ENCODE peak calls at places on chromosomes 6 and 20, in five cellular contexts. A, Z, J, Y and C are unnamed samples.

GRCh38 chr6:27188885-27189418 is 58.5 kb upstream of the PRSS16 start:
- DNase-seq in Y (peak), J (peak), A (peak), Z (peak), C (peak)

GRCh38 chr20:54140486-54140885 is 33.3 kb downstream of the CYP24A1 start:
- DNase-seq in J (no peak), Z (no peak), Y (no peak), A (peak), C (no peak)

GRCh38 chr20:19531446-19531845 is 226.6 kb upstream of the RIN2 start:
- DNase-seq in A (no peak), Z (no peak), Y (no peak), J (no peak), C (no peak)

GRCh38 chr6:42120895-42121865 is 21.2 kb downstream of the C6orf132 start:
- DNase-seq in J (no peak), A (no peak), Z (no peak), Y (no peak), C (peak)

GRCh38 chr6:134589512-134589911 is 271.6 kb upstream of the SGK1 start:
- DNase-seq in Z (peak), J (peak), A (peak), Y (peak), C (peak)

GRCh38 chr6:4446982-4447381 is 311.6 kb upstream of the ECI2 start:
- DNase-seq in Y (peak), J (peak), Z (no peak), A (peak), C (peak)

GRCh38 chr6:109204511-109204910 is 109.2 kb downstream of the CEP57L1 start:
- DNase-seq in Z (no peak), J (no peak), Y (no peak), A (no peak), C (no peak)

GRCh38 chr6:63236398-63236817 is 25.1 kb downstream of the FKBP1C start:
- DNase-seq in J (no peak), Y (no peak), Z (no peak), A (no peak), C (no peak)

GRCh38 chr6:142941018-142941417 is 4.0 kb downstream of the HIVEP2 start:
- DNase-seq in A (no peak), Y (no peak), Z (no peak), J (no peak), C (no peak)

GRCh38 chr20:10249048-10249770 is 30.6 kb downstream of the SNAP25 start:
- DNase-seq in J (peak), Z (no peak), Y (peak), A (peak), C (no peak)

GRCh38 chr20:19975436-19975799 is 41.7 kb upstream of the NAA20 start:
- DNase-seq in A (peak), J (peak), Z (no peak), Y (peak), C (no peak)

GRCh38 chr20:53576195-53576580 is 17.5 kb downstream of the ZNF217 start:
- DNase-seq in J (no peak), Y (no peak), A (no peak), Z (no peak), C (no peak)

GRCh38 chr6:131762984-131763383 is 44.8 kb upstream of the ENPP1 start:
- DNase-seq in Y (no peak), Z (no peak), A (no peak), J (no peak), C (no peak)

GRCh38 chr20:37846573-37846972 is 56.4 kb upstream of the VSTM2L start:
- DNase-seq in Z (peak), J (no peak), Y (no peak), A (no peak), C (no peak)

DNA sequence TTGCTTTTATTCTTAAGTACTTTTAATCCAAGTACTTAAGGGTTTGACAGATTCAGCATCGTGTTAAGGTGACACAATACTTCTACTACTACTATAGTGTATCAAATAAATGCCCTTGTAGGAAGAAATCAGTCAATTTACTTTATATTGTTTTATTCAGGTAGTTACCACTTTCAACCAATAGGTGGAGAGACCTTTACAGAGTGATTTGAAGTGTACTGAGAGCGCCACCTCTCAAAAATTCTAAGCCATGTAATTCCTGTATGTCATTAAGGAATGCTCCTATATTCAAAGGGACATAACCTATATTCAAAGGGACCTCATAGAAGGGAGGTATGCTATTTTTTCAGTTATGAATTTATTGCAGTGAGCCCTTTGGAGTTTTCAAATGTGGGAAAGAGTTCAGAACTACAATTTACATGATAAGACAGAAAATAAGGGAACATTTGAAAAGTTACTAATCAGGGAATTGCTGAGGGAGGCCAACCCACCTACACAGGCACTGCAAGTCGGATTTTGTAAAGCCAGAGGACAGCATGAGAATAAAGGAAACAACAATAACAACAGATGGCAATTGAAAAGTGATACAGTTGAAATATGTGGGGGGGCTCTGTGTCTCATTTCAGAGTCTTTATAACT is 955.6 kb downstream of the TBC1D32 start:
- DNase-seq in Z (peak), J (peak), A (peak), Y (peak), C (peak)
- TF ChIP-seq CTCF in Z (peak), J (peak), A (no peak), Y (peak), C (peak)

DNA sequence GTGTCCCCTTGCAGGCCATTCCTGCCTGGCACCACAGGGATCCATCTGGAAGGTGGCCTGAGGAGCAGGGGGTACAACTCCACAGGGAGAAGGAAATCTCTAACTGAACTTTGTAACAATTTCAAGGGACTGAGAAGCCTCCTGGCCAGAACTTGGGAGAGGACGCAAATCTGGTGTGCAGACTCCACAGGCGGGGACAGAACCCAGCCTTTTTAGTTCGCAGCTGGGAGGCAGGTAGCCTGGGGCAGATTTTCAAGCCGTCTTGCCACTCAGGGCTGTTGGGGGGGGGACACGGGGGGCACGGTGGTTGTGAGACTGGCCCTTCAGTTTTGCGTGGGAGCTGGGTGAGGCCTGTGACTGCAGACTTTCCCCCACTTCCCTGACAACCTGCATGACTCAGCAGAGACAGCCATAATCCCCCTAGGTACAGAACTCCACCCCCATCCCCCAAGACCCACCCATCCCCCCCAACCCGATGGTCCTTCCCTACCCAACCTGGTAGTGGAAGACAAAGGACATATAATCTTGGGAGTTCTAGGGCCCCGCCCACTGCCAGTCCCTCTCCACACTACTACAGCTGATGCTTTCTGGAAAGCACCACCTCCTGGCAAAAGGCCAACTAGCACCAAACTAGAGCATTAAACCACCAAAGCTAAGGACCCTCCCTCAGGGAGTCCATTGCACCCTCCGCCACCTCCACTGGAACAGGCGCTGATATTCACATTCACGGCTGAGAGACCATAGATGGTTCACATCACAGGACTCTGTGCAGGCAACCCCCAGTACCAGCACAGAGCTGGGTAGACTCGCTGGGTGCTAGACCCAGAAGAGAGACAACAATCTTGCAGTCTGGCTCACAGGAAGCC is 3.0 kb upstream of the HUS1B start:
- DNase-seq in Y (no peak), A (no peak), J (peak), Z (no peak), C (no peak)
- H3K4me3 ChIP-seq in Y (no peak), A (no peak), J (no peak), Z (no peak), C (no peak)

GRCh38 chr6:40894962-40895799 is 143.8 kb downstream of the UNC5CL start:
- DNase-seq in A (peak), J (peak), Z (peak), Y (peak), C (peak)
- TF ChIP-seq CTCF in A (peak), J (peak), Z (peak), Y (peak), C (peak)

GRCh38 chr20:32663704-32664351 is 9.9 kb downstream of the C20orf203 start:
- DNase-seq in A (no peak), Z (no peak), J (no peak), Y (no peak), C (no peak)
- H3K4me3 ChIP-seq in A (no peak), Z (no peak), J (no peak), Y (no peak), C (no peak)

GRCh38 chr6:80132942-80133517 is 26.6 kb downstream of the BCKDHB start:
- DNase-seq in A (peak), Y (peak), Z (peak), J (peak), C (peak)
- TF ChIP-seq CTCF in A (peak), Y (peak), Z (peak), J (peak), C (peak)

GRCh38 chr6:116512155-116512559 is 718 bp downstream of the CALHM5 start:
- DNase-seq in J (peak), A (peak), Z (no peak), Y (no peak), C (no peak)
- H3K4me3 ChIP-seq in J (no peak), A (peak), Z (peak), Y (peak), C (peak)

GRCh38 chr20:4449977-4450715 is 271.6 kb upstream of the PRND start:
- DNase-seq in A (peak), Y (peak), J (peak), Z (peak), C (peak)
- TF ChIP-seq CTCF in A (peak), Y (peak), J (peak), Z (peak), C (peak)

GRCh38 chr20:11905460-11906150 is 12.1 kb upstream of the BTBD3 start:
- DNase-seq in A (no peak), J (no peak), Z (peak), Y (no peak), C (no peak)
- H3K4me3 ChIP-seq in A (no peak), J (no peak), Z (no peak), Y (no peak), C (no peak)

GRCh38 chr6:93040375-93040774 is 379.0 kb downstream of the EPHA7 start:
- DNase-seq in Z (no peak), J (peak), Y (peak), A (peak), C (no peak)

GRCh38 chr6:93035756-93036155 is 383.6 kb downstream of the EPHA7 start:
- DNase-seq in Z (no peak), Y (no peak), A (no peak), J (no peak), C (no peak)

DNA sequence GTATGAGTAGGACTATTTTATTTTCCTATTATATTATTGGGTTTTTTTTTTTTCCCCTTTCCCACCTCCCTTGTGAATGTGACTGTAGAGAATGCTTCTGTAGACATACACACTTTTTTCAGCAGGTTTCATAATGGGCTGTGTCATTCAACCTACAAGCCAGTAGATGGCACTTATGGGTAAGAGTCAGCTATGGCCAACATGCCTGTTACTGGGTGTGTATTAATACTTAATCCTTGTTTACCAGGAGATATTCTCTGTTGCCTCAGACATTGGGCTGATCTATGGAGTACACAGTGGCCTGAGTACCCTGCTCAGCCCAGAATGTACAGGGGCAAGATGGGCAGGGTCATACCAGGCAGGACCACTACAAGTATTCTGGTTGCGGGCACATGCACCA is 382.5 kb downstream of the EPHA7 start:
- DNase-seq in Z (peak), Y (peak), J (peak), A (peak), C (peak)
- TF ChIP-seq CTCF in Z (peak), Y (peak), J (peak), A (peak), C (peak)

GRCh38 chr20:13355386-13355785 is 134.3 kb downstream of the ISM1 start:
- DNase-seq in Y (no peak), J (no peak), Z (no peak), A (no peak), C (no peak)
- H3K4me3 ChIP-seq in Y (no peak), J (no peak), Z (no peak), A (no peak), C (no peak)